ENCODE peak calls at places on chromosomes 1 and 21, in six cellular contexts. G is left lung, I is WTC11, K is left cardiac atrium, E is aorta, O is omental fat pad. L is an unnamed sample.

GRCh38 chr1:22048351-22049192 is 3.9 kb upstream of the CDC42 start:
- ATAC-seq in E (no peak), O (no peak), K (no peak), G (no peak), I (no peak), L (no peak)

GRCh38 chr1:91564888-91565700 is 64.4 kb downstream of the CDC7 start:
- ATAC-seq in G (no peak), I (peak; percentile 69), K (no peak), O (peak; percentile 45), E (no peak), L (peak; percentile 39)

GRCh38 chr1:110879758-110880606 is 7.0 kb downstream of the CD53 start:
- ATAC-seq in E (no peak), K (peak; percentile 55), O (peak; percentile 48), G (peak; percentile 80), I (no peak), L (peak; percentile 28)

GRCh38 chr1:113986802-113987201 is 7.5 kb downstream of the OLFML3 start:
- ATAC-seq in G (no peak), K (no peak), I (no peak), O (no peak), E (no peak), L (no peak)

GRCh38 chr21:26061437-26061836 is 109.1 kb downstream of the APP start:
- ATAC-seq in E (peak; percentile 84), G (peak; percentile 54), I (no peak), O (peak; percentile 85), K (peak; percentile 86), L (peak; percentile 86)

GRCh38 chr1:156893048-156893953 is at the start of gene PEAR1:
- ATAC-seq in E (peak; percentile 46), O (no peak), G (peak; percentile 12), I (peak; percentile 29), K (peak; percentile 42), L (peak; percentile 20)

GRCh38 chr1:178530037-178530402 is 17.1 kb downstream of the TEX35 start:
- ATAC-seq in E (no peak), O (no peak), I (no peak), G (no peak), K (no peak), L (no peak)

GRCh38 chr21:37159053-37159776 is 86.2 kb downstream of the TTC3 start:
- ATAC-seq in E (no peak), O (no peak), G (no peak), I (no peak), K (no peak), L (no peak)

GRCh38 chr1:226108935-226109828 is 46.7 kb downstream of the H3-3A start:
- ATAC-seq in O (peak; percentile 21), K (peak; percentile 20), G (peak; percentile 34), I (peak; percentile 36), E (peak; percentile 64), L (peak; percentile 29)

GRCh38 chr1:24776821-24777220 is 31.6 kb downstream of the CLIC4 start:
- ATAC-seq in I (no peak), K (no peak), E (no peak), G (no peak), O (no peak), L (no peak)

GRCh38 chr1:204345425-204345824 is 14.3 kb downstream of the PLEKHA6 start:
- ATAC-seq in O (no peak), K (no peak), I (no peak), G (peak; percentile 54), E (no peak), L (no peak)

GRCh38 chr1:94093351-94093750 is 27.6 kb downstream of the ABCA4 start:
- ATAC-seq in E (no peak), G (no peak), O (no peak), I (peak; percentile 14), K (no peak), L (no peak)

GRCh38 chr1:52534928-52535764 is 17.7 kb downstream of the TUT4 start:
- ATAC-seq in O (no peak), G (no peak), E (no peak), K (no peak), I (no peak), L (no peak)

GRCh38 chr1:12501661-12502060 is 116.3 kb downstream of the DHRS3 start:
- ATAC-seq in E (no peak), G (no peak), I (no peak), O (no peak), K (no peak), L (no peak)

GRCh38 chr1:167462341-167462740 is 56.0 kb downstream of the CD247 start:
- ATAC-seq in I (no peak), O (no peak), G (no peak), E (no peak), K (no peak), L (no peak)

GRCh38 chr1:112317556-112317955 is 78.5 kb upstream of the CTTNBP2NL start:
- ATAC-seq in E (no peak), I (no peak), G (peak; percentile 72), O (peak; percentile 18), K (peak; percentile 55), L (peak; percentile 60)

GRCh38 chr21:33403786-33404571 is 766 bp downstream of the IFNGR2 start:
- ATAC-seq in G (peak; percentile 45), I (peak; percentile 58), K (peak; percentile 54), E (peak; percentile 66), O (peak; percentile 21), L (peak; percentile 45)

GRCh38 chr1:64077281-64077940 is 126.0 kb upstream of the UBE2U start:
- ATAC-seq in K (no peak), O (no peak), I (no peak), E (no peak), G (no peak), L (no peak)

GRCh38 chr1:3483801-3484444 is 29.5 kb downstream of the ARHGEF16 start:
- ATAC-seq in O (no peak), I (peak; percentile 86), G (peak; percentile 54), E (peak; percentile 48), K (no peak), L (no peak)

GRCh38 chr1:208007319-208007937 is 96.5 kb upstream of the CD34 start:
- ATAC-seq in E (no peak), O (no peak), K (no peak), G (no peak), I (no peak), L (no peak)

GRCh38 chr1:215251428-215251827 is 168.9 kb downstream of the KCNK2 start:
- ATAC-seq in G (no peak), I (no peak), O (no peak), K (no peak), E (no peak), L (no peak)

GRCh38 chr1:210374600-210374953 is 45.9 kb downstream of the HHAT start:
- ATAC-seq in O (no peak), K (no peak), I (no peak), E (no peak), G (no peak), L (no peak)

GRCh38 chr1:223393275-223394214 is at the start of gene CCDC185:
- ATAC-seq in O (no peak), I (peak; percentile 59), E (peak; percentile 29), G (peak; percentile 77), K (peak; percentile 47), L (peak; percentile 36)

GRCh38 chr1:17581389-17582123 is 42.1 kb downstream of the ARHGEF10L start:
- ATAC-seq in E (no peak), K (no peak), I (peak; percentile 66), G (no peak), O (no peak), L (no peak)

GRCh38 chr21:33848252-33848953 is 67.2 kb downstream of the ATP5PO start:
- ATAC-seq in G (no peak), O (no peak), E (no peak), I (no peak), K (no peak), L (no peak)

GRCh38 chr1:185404864-185405568 is 88.0 kb upstream of the IVNS1ABP start:
- ATAC-seq in G (no peak), I (no peak), K (no peak), E (no peak), O (no peak), L (no peak)

GRCh38 chr1:67684526-67685066 is 405 bp upstream of the GADD45A start:
- ATAC-seq in I (no peak), K (no peak), O (no peak), E (no peak), G (no peak), L (no peak)

GRCh38 chr1:53046930-53047329 is 15.1 kb upstream of the PODN start:
- ATAC-seq in O (no peak), E (no peak), G (peak; percentile 50), K (peak; percentile 64), I (no peak), L (peak; percentile 22)

GRCh38 chr1:192986110-192986747 is 72.9 kb downstream of the UCHL5 start:
- ATAC-seq in I (no peak), O (peak; percentile 85), E (no peak), G (peak; percentile 18), K (no peak), L (no peak)

GRCh38 chr21:39863111-39863510 is 4.1 kb upstream of the PCP4 start:
- ATAC-seq in O (no peak), I (no peak), K (no peak), E (no peak), G (peak; percentile 78), L (no peak)

GRCh38 chr21:15695241-15695640 is 34.5 kb upstream of the USP25 start:
- ATAC-seq in I (no peak), K (no peak), G (no peak), E (no peak), O (no peak), L (no peak)

GRCh38 chr1:206770531-206771352 is at the start of gene IL19:
- ATAC-seq in O (peak; percentile 87), E (peak; percentile 17), K (peak; percentile 35), I (peak; percentile 62), G (peak; percentile 54), L (peak; percentile 17)

GRCh38 chr1:115158181-115158580 is 68.9 kb upstream of the TSPAN2 start:
- ATAC-seq in I (no peak), G (no peak), K (peak; percentile 41), E (peak; percentile 47), O (peak; percentile 70), L (no peak)

GRCh38 chr1:204075116-204075636 is 2.3 kb downstream of the SOX13 start:
- ATAC-seq in I (no peak), E (peak; percentile 30), K (peak; percentile 10), G (peak; percentile 32), O (peak; percentile 17), L (no peak)

GRCh38 chr21:28833181-28833580 is 159.5 kb downstream of the LTN1 start:
- ATAC-seq in G (no peak), E (no peak), K (no peak), O (no peak), I (no peak), L (peak; percentile 34)